ENCODE peak calls at places on chromosome 11, in four cellular contexts. One of them, this sample, is unnamed. For H3K4me1, the result is how much of the 10 kb centered on the place peaks cover.

GRCh38 chr11:70306586-70307033 is 36.1 kb downstream of the PPFIA1 start:
- DNase-seq in uterus: no peak
- DNase-seq in neural progenitor cell: no peak
- DNase-seq in ovary: no peak
- DNase-seq in this sample: no peak

GRCh38 chr11:132561937-132562336 is 970.4 kb downstream of the OPCML start:
- DNase-seq in uterus: no peak
- DNase-seq in neural progenitor cell: no peak
- DNase-seq in ovary: no peak
- DNase-seq in this sample: no peak

GRCh38 chr11:57425565-57426438 is 1.1 kb downstream of the SLC43A3 start:
- DNase-seq in uterus: peak
- DNase-seq in neural progenitor cell: no peak
- DNase-seq in ovary: peak
- DNase-seq in this sample: peak

GRCh38 chr11:86537541-86538222 is 134.7 kb downstream of the ME3 start:
- DNase-seq in uterus: no peak
- DNase-seq in neural progenitor cell: peak
- DNase-seq in ovary: no peak
- DNase-seq in this sample: no peak

GRCh38 chr11:130945945-130946344 is 29.7 kb upstream of the SNX19 start:
- DNase-seq in uterus: peak
- DNase-seq in neural progenitor cell: no peak
- DNase-seq in ovary: no peak
- DNase-seq in this sample: peak

GRCh38 chr11:117445097-117445658 is 117.5 kb downstream of the CEP164 start:
- DNase-seq in uterus: no peak
- DNase-seq in neural progenitor cell: no peak
- DNase-seq in ovary: no peak
- DNase-seq in this sample: peak

GRCh38 chr11:117279711-117280376 is 11.3 kb upstream of the BACE1-AS start:
- DNase-seq in uterus: no peak
- DNase-seq in neural progenitor cell: no peak
- DNase-seq in ovary: no peak
- DNase-seq in this sample: no peak

GRCh38 chr11:32870676-32871075 is 21.9 kb upstream of the QSER1 start:
- DNase-seq in uterus: no peak
- DNase-seq in neural progenitor cell: peak
- DNase-seq in ovary: no peak
- DNase-seq in this sample: no peak

GRCh38 chr11:2787816-2788750 is 88.3 kb upstream of the KCNQ1OT1 start:
- DNase-seq in uterus: no peak
- DNase-seq in neural progenitor cell: peak
- DNase-seq in ovary: peak
- DNase-seq in this sample: no peak

GRCh38 chr11:117099681-117100080 is 1.5 kb upstream of the SIK3 start:
- DNase-seq in uterus: no peak
- DNase-seq in neural progenitor cell: peak
- DNase-seq in ovary: no peak
- DNase-seq in this sample: no peak

GRCh38 chr11:90218606-90219005 is 4.2 kb downstream of the CHORDC1 start:
- DNase-seq in uterus: no peak
- DNase-seq in neural progenitor cell: peak
- DNase-seq in ovary: no peak
- DNase-seq in this sample: no peak

GRCh38 chr11:132909016-132909606 is 623.2 kb downstream of the OPCML start:
- DNase-seq in uterus: no peak
- DNase-seq in neural progenitor cell: no peak
- DNase-seq in ovary: no peak
- DNase-seq in this sample: no peak

GRCh38 chr11:57646221-57646620 is 3.5 kb downstream of the YPEL4 start:
- DNase-seq in uterus: no peak
- DNase-seq in neural progenitor cell: no peak
- DNase-seq in ovary: no peak
- DNase-seq in this sample: no peak

GRCh38 chr11:10478574-10479550 is 23.8 kb downstream of the AMPD3 start:
- DNase-seq in uterus: peak
- DNase-seq in neural progenitor cell: no peak
- DNase-seq in ovary: no peak
- DNase-seq in this sample: no peak

GRCh38 chr11:134950692-134951304 is 538.8 kb upstream of the B3GAT1 start:
- DNase-seq in uterus: no peak
- DNase-seq in neural progenitor cell: peak
- DNase-seq in ovary: no peak
- DNase-seq in this sample: no peak

GRCh38 chr11:127052420-127052819 is 51.9 kb upstream of the KIRREL3 start:
- DNase-seq in uterus: no peak
- DNase-seq in neural progenitor cell: peak
- DNase-seq in ovary: no peak
- DNase-seq in this sample: no peak

GRCh38 chr11:43825217-43825816 is 55.3 kb upstream of the ALKBH3 start:
- DNase-seq in uterus: no peak
- DNase-seq in neural progenitor cell: peak
- DNase-seq in ovary: no peak
- DNase-seq in this sample: no peak

GRCh38 chr11:130890039-130890745 is 26.1 kb downstream of the SNX19 start:
- DNase-seq in uterus: no peak
- DNase-seq in neural progenitor cell: no peak
- DNase-seq in ovary: no peak
- DNase-seq in this sample: no peak

GRCh38 chr11:130431337-130431773 is 2.9 kb upstream of the ADAMTS8 start:
- DNase-seq in uterus: peak
- DNase-seq in neural progenitor cell: peak
- DNase-seq in ovary: peak
- DNase-seq in this sample: peak

GRCh38 chr11:36447947-36448346 is 62.1 kb downstream of the TRAF6 start:
- DNase-seq in uterus: no peak
- DNase-seq in neural progenitor cell: no peak
- DNase-seq in ovary: no peak
- DNase-seq in this sample: no peak

GRCh38 chr11:117819096-117820040 is 5.2 kb downstream of the FXYD2 start:
- DNase-seq in uterus: peak
- DNase-seq in neural progenitor cell: peak
- DNase-seq in ovary: peak
- DNase-seq in this sample: no peak

GRCh38 chr11:111021131-111021530 is 224.4 kb upstream of the POU2AF2 start:
- DNase-seq in uterus: no peak
- DNase-seq in neural progenitor cell: peak
- DNase-seq in ovary: no peak
- DNase-seq in this sample: no peak

GRCh38 chr11:128155590-128155989 is 431.8 kb downstream of the ETS1 start:
- DNase-seq in uterus: no peak
- DNase-seq in neural progenitor cell: no peak
- DNase-seq in ovary: no peak
- DNase-seq in this sample: no peak

GRCh38 chr11:29282088-29282487 is 734.7 kb downstream of the KCNA4 start:
- DNase-seq in uterus: no peak
- DNase-seq in neural progenitor cell: no peak
- DNase-seq in ovary: no peak
- DNase-seq in this sample: no peak

GRCh38 chr11:113553235-113553634 is 78.0 kb upstream of the DRD2 start:
- DNase-seq in uterus: peak
- DNase-seq in neural progenitor cell: peak
- DNase-seq in ovary: no peak
- DNase-seq in this sample: peak

GRCh38 chr11:88131764-88132470 is 43.3 kb downstream of the RAB38 start:
- DNase-seq in uterus: no peak
- DNase-seq in neural progenitor cell: no peak
- DNase-seq in ovary: no peak
- DNase-seq in this sample: no peak

GRCh38 chr11:12765428-12765827 is 91.2 kb downstream of the TEAD1 start:
- DNase-seq in uterus: no peak
- DNase-seq in neural progenitor cell: no peak
- DNase-seq in ovary: peak
- DNase-seq in this sample: no peak

GRCh38 chr11:4991066-4991465 is 3.6 kb upstream of the OR51L1 start:
- DNase-seq in uterus: no peak
- DNase-seq in neural progenitor cell: peak
- DNase-seq in ovary: no peak
- DNase-seq in this sample: no peak

GRCh38 chr11:15716550-15716949 is 601.8 kb downstream of the INSC start:
- DNase-seq in uterus: no peak
- DNase-seq in neural progenitor cell: no peak
- DNase-seq in ovary: no peak
- DNase-seq in this sample: no peak

GRCh38 chr11:28342704-28343103 is 234.5 kb downstream of the METTL15 start:
- DNase-seq in uterus: no peak
- DNase-seq in neural progenitor cell: no peak
- DNase-seq in ovary: no peak
- DNase-seq in this sample: no peak

GRCh38 chr11:13183094-13183825 is 94.3 kb upstream of the BMAL1 start:
- DNase-seq in uterus: no peak
- DNase-seq in neural progenitor cell: peak
- DNase-seq in ovary: no peak
- DNase-seq in this sample: no peak

DNA sequence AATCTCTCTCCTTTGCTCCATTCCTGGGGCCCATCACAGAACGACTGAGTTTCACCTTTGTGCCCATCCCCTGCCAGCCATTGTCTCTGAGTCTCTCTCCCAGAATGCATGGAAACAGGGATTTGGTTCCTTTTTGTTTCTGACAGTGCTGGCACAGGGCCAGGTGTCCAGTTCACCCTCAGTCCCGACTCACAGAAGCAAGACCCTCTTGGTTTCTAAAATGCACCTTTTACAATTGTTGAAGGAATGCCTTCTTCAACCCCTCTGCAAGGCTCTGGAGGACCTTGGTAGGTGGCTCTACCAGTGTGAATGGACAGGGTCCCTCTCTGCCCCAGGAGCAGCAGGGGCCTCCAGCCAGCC is 5.1 kb upstream of the MYEOV start:
- DNase-seq in uterus: no peak
- DNase-seq in neural progenitor cell: no peak
- DNase-seq in ovary: no peak
- DNase-seq in this sample: no peak
- H3K4me3 ChIP-seq in uterus: no peak
- H3K4me3 ChIP-seq in neural progenitor cell: no peak
- H3K4me3 ChIP-seq in ovary: no peak
- H3K4me3 ChIP-seq in this sample: no peak

DNA sequence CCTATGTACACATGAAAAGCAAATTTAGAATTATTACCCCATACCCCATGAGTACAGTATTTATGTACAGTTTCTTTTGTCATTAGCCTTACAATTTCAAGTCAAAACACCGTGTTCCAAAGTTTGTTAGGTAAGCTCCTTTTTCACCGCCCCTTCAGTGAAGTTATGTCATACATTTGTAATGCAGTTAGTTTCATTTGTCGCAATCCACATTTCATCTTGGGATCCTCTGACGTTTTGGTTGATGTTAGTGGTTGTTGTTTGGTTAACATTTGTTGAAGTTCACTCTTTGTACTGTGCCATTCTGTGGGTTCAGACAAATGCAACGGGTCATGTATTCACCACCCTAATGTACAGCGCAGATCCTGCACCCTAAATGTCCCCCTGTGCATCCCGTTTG is 45.2 kb downstream of the ARHGEF12 start:
- DNase-seq in uterus: no peak
- DNase-seq in neural progenitor cell: no peak
- DNase-seq in ovary: no peak
- DNase-seq in this sample: no peak
- H3K4me1 ChIP-seq in uterus: under half
- H3K4me1 ChIP-seq in neural progenitor cell: under half
- H3K4me1 ChIP-seq in ovary: under half
- H3K4me1 ChIP-seq in this sample: under half

GRCh38 chr11:64306563-64306875 is 1.2 kb downstream of the ESRRA start:
- DNase-seq in uterus: no peak
- DNase-seq in neural progenitor cell: no peak
- DNase-seq in ovary: no peak
- DNase-seq in this sample: no peak
- TF ChIP-seq CTCF in uterus: no peak
- TF ChIP-seq CTCF in neural progenitor cell: no peak
- TF ChIP-seq CTCF in ovary: no peak
- TF ChIP-seq CTCF in this sample: no peak

GRCh38 chr11:121426476-121427454 is 25.3 kb upstream of the SORL1 start:
- DNase-seq in uterus: peak
- DNase-seq in neural progenitor cell: peak
- DNase-seq in ovary: peak
- DNase-seq in this sample: peak
- H3K4me3 ChIP-seq in uterus: no peak
- H3K4me3 ChIP-seq in neural progenitor cell: peak
- H3K4me3 ChIP-seq in ovary: peak
- H3K4me3 ChIP-seq in this sample: peak

DNA sequence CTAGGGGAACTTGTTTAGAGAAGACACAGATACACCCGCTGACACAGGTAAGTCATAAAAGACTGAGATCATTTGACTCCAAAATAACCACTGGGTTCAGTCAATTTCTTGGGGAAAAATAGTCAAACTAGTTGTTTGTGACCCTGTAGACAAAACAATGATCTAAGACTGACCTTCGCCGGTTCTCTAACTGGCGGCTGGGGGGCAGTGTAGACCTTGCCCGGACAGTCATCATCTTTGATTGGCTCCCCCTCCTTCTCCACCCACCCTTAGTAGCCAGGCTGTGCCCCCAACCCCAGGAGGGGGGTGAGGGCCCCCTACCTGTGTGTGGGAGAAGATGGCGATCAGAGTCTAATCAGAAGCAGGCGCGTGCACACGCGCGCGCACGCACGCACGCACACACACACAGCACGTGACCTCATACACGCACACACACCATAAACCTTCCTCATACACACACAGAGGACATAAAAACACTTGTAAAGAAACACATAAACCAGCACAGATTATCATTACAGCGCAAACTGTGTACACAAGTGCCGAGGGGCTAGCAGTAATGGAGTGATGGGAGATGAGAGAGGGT is 12.4 kb downstream of the NECTIN1 start:
- DNase-seq in uterus: no peak
- DNase-seq in neural progenitor cell: no peak
- DNase-seq in ovary: no peak
- DNase-seq in this sample: no peak
- H3K4me1 ChIP-seq in uterus: under half
- H3K4me1 ChIP-seq in neural progenitor cell: half or more
- H3K4me1 ChIP-seq in ovary: under half
- H3K4me1 ChIP-seq in this sample: under half

DNA sequence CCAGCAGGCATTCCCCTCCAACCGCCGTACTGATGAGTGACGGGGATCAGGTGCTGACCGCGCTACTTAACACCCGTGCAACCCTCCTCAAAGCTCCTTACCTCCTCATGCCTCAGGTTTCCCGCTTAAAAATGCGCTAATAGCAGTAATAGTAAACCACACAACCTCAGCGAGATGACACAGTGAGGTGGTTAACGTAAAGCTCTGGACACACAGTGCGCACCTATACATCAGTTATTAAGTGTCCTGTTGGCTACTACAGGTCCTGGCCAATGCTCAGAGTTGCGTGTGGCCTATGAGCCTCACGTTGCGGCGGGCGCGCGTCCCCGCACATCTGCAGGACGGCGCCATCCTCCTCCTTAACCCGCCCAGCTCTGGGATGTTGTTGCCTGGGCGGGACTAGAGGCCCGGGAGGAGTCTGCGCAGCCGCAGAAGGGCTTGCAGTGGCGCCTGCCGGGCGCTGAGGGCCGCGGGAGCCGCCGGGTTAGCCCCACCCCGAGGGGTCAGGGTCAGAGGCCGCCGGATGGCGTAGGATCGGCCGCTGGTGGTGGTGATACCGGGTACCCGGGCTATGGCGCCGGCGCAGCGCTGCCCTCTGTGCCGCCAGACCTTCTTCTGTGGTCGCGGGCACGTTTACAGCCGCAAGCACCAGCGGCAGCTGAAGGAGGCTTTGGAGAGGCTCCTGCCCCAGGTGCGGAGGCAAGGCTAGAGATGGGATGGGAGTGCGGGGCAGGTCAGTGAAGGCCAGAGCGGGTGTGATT is at the start of gene CENATAC:
- DNase-seq in uterus: peak
- DNase-seq in neural progenitor cell: peak
- DNase-seq in ovary: peak
- DNase-seq in this sample: peak
- TF ChIP-seq CTCF in uterus: peak
- TF ChIP-seq CTCF in neural progenitor cell: peak
- TF ChIP-seq CTCF in ovary: no peak
- TF ChIP-seq CTCF in this sample: peak